ENCODE peak calls at places on chromosome 1, in eight cellular contexts. One of them, this sample, is unnamed.

GRCh38 chr1:205285391-205286101 is 36.0 kb downstream of the NUAK2 start:
- DNase-seq in WTC11: no peak
- DNase-seq in heart right ventricle: no peak
- DNase-seq in NB4: peak; percentile 60
- DNase-seq in neural crest cell: no peak
- DNase-seq in colonic mucosa: no peak
- DNase-seq in Peyer's patch: no peak
- DNase-seq in left ventricle myocardium inferior: no peak
- DNase-seq in this sample: no peak

GRCh38 chr1:112702420-112703261 is 4.3 kb downstream of the RHOC start:
- DNase-seq in Peyer's patch: no peak
- DNase-seq in left ventricle myocardium inferior: no peak
- DNase-seq in NB4: no peak
- DNase-seq in neural crest cell: no peak
- DNase-seq in colonic mucosa: no peak
- DNase-seq in heart right ventricle: no peak
- DNase-seq in WTC11: no peak
- DNase-seq in this sample: no peak

GRCh38 chr1:155455588-155456195 is 106.9 kb downstream of the ASH1L start:
- DNase-seq in NB4: no peak
- DNase-seq in neural crest cell: no peak
- DNase-seq in Peyer's patch: no peak
- DNase-seq in heart right ventricle: no peak
- DNase-seq in colonic mucosa: no peak
- DNase-seq in WTC11: no peak
- DNase-seq in left ventricle myocardium inferior: no peak
- DNase-seq in this sample: no peak

GRCh38 chr1:89516055-89516454 is 8.6 kb upstream of the LRRC8B start:
- DNase-seq in left ventricle myocardium inferior: no peak
- DNase-seq in NB4: peak; percentile 79
- DNase-seq in WTC11: no peak
- DNase-seq in Peyer's patch: no peak
- DNase-seq in neural crest cell: no peak
- DNase-seq in colonic mucosa: no peak
- DNase-seq in heart right ventricle: no peak
- DNase-seq in this sample: peak; percentile 12

GRCh38 chr1:57512386-57512785 is 88.5 kb upstream of the DAB1 start:
- DNase-seq in NB4: no peak
- DNase-seq in left ventricle myocardium inferior: no peak
- DNase-seq in colonic mucosa: no peak
- DNase-seq in neural crest cell: no peak
- DNase-seq in WTC11: no peak
- DNase-seq in Peyer's patch: no peak
- DNase-seq in heart right ventricle: no peak
- DNase-seq in this sample: no peak

GRCh38 chr1:109255673-109256072 is 6.3 kb downstream of the CELSR2 start:
- DNase-seq in NB4: no peak
- DNase-seq in colonic mucosa: no peak
- DNase-seq in left ventricle myocardium inferior: no peak
- DNase-seq in heart right ventricle: no peak
- DNase-seq in Peyer's patch: no peak
- DNase-seq in neural crest cell: no peak
- DNase-seq in WTC11: no peak
- DNase-seq in this sample: no peak

GRCh38 chr1:232283864-232284263 is 346.1 kb downstream of the SIPA1L2 start:
- DNase-seq in heart right ventricle: no peak
- DNase-seq in neural crest cell: no peak
- DNase-seq in WTC11: no peak
- DNase-seq in Peyer's patch: no peak
- DNase-seq in left ventricle myocardium inferior: no peak
- DNase-seq in NB4: peak; percentile 89
- DNase-seq in colonic mucosa: no peak
- DNase-seq in this sample: peak; percentile 43

GRCh38 chr1:2556277-2557145 is at the start of gene TNFRSF14:
- DNase-seq in colonic mucosa: peak; percentile 84
- DNase-seq in left ventricle myocardium inferior: no peak
- DNase-seq in NB4: peak; percentile 79
- DNase-seq in Peyer's patch: peak; percentile 87
- DNase-seq in neural crest cell: no peak
- DNase-seq in WTC11: no peak
- DNase-seq in heart right ventricle: peak; percentile 55
- DNase-seq in this sample: peak; percentile 66

GRCh38 chr1:178150610-178151009 is 56.7 kb downstream of the RASAL2 start:
- DNase-seq in left ventricle myocardium inferior: no peak
- DNase-seq in NB4: no peak
- DNase-seq in colonic mucosa: no peak
- DNase-seq in WTC11: no peak
- DNase-seq in heart right ventricle: no peak
- DNase-seq in Peyer's patch: no peak
- DNase-seq in neural crest cell: no peak
- DNase-seq in this sample: no peak

GRCh38 chr1:94757931-94758330 is 62.2 kb upstream of the SLC44A3 start:
- DNase-seq in heart right ventricle: peak; percentile 52
- DNase-seq in NB4: no peak
- DNase-seq in left ventricle myocardium inferior: peak; percentile 55
- DNase-seq in WTC11: peak; percentile 23
- DNase-seq in Peyer's patch: no peak
- DNase-seq in neural crest cell: no peak
- DNase-seq in colonic mucosa: no peak
- DNase-seq in this sample: no peak

GRCh38 chr1:82091274-82091673 is 290.5 kb downstream of the ADGRL2 start:
- DNase-seq in heart right ventricle: no peak
- DNase-seq in neural crest cell: no peak
- DNase-seq in Peyer's patch: no peak
- DNase-seq in left ventricle myocardium inferior: no peak
- DNase-seq in WTC11: no peak
- DNase-seq in NB4: no peak
- DNase-seq in colonic mucosa: no peak
- DNase-seq in this sample: no peak

GRCh38 chr1:82086739-82087138 is 286.0 kb downstream of the ADGRL2 start:
- DNase-seq in WTC11: no peak
- DNase-seq in heart right ventricle: no peak
- DNase-seq in Peyer's patch: no peak
- DNase-seq in left ventricle myocardium inferior: no peak
- DNase-seq in colonic mucosa: no peak
- DNase-seq in NB4: no peak
- DNase-seq in neural crest cell: no peak
- DNase-seq in this sample: no peak

GRCh38 chr1:82094136-82094535 is 293.4 kb downstream of the ADGRL2 start:
- DNase-seq in Peyer's patch: no peak
- DNase-seq in neural crest cell: no peak
- DNase-seq in left ventricle myocardium inferior: no peak
- DNase-seq in NB4: no peak
- DNase-seq in heart right ventricle: no peak
- DNase-seq in WTC11: no peak
- DNase-seq in colonic mucosa: no peak
- DNase-seq in this sample: no peak

GRCh38 chr1:82090104-82090503 is 289.4 kb downstream of the ADGRL2 start:
- DNase-seq in heart right ventricle: no peak
- DNase-seq in Peyer's patch: no peak
- DNase-seq in left ventricle myocardium inferior: no peak
- DNase-seq in WTC11: no peak
- DNase-seq in neural crest cell: no peak
- DNase-seq in NB4: no peak
- DNase-seq in colonic mucosa: no peak
- DNase-seq in this sample: no peak

GRCh38 chr1:82091729-82092128 is 291.0 kb downstream of the ADGRL2 start:
- DNase-seq in left ventricle myocardium inferior: no peak
- DNase-seq in Peyer's patch: no peak
- DNase-seq in WTC11: no peak
- DNase-seq in NB4: peak; percentile 2
- DNase-seq in heart right ventricle: no peak
- DNase-seq in colonic mucosa: no peak
- DNase-seq in neural crest cell: no peak
- DNase-seq in this sample: no peak
- TF ChIP-seq CTCF in left ventricle myocardium inferior: no peak
- TF ChIP-seq CTCF in Peyer's patch: no peak
- TF ChIP-seq CTCF in WTC11: no peak
- TF ChIP-seq CTCF in NB4: no peak
- TF ChIP-seq CTCF in heart right ventricle: no peak
- TF ChIP-seq CTCF in colonic mucosa: no peak
- TF ChIP-seq CTCF in neural crest cell: no peak
- TF ChIP-seq CTCF in this sample: no peak

GRCh38 chr1:228394571-228395394 is 11.9 kb downstream of the TRIM11 start:
- DNase-seq in WTC11: no peak
- DNase-seq in neural crest cell: no peak
- DNase-seq in left ventricle myocardium inferior: no peak
- DNase-seq in Peyer's patch: peak; percentile 43
- DNase-seq in NB4: no peak
- DNase-seq in heart right ventricle: peak; percentile 22
- DNase-seq in colonic mucosa: no peak
- DNase-seq in this sample: no peak

GRCh38 chr1:228393811-228394570 is 12.6 kb downstream of the TRIM11 start:
- DNase-seq in colonic mucosa: no peak
- DNase-seq in neural crest cell: no peak
- DNase-seq in Peyer's patch: peak; percentile 49
- DNase-seq in heart right ventricle: no peak
- DNase-seq in NB4: no peak
- DNase-seq in left ventricle myocardium inferior: no peak
- DNase-seq in WTC11: no peak
- DNase-seq in this sample: no peak

GRCh38 chr1:228392111-228392936 is 14.3 kb downstream of the TRIM11 start:
- DNase-seq in colonic mucosa: no peak
- DNase-seq in Peyer's patch: peak; percentile 24
- DNase-seq in left ventricle myocardium inferior: no peak
- DNase-seq in heart right ventricle: no peak
- DNase-seq in WTC11: no peak
- DNase-seq in NB4: peak; percentile 92
- DNase-seq in neural crest cell: no peak
- DNase-seq in this sample: no peak

GRCh38 chr1:228391411-228392020 is 15.1 kb downstream of the TRIM11 start:
- DNase-seq in heart right ventricle: peak; percentile 7
- DNase-seq in left ventricle myocardium inferior: no peak
- DNase-seq in neural crest cell: no peak
- DNase-seq in colonic mucosa: no peak
- DNase-seq in NB4: no peak
- DNase-seq in WTC11: no peak
- DNase-seq in Peyer's patch: peak; percentile 37
- DNase-seq in this sample: no peak

DNA sequence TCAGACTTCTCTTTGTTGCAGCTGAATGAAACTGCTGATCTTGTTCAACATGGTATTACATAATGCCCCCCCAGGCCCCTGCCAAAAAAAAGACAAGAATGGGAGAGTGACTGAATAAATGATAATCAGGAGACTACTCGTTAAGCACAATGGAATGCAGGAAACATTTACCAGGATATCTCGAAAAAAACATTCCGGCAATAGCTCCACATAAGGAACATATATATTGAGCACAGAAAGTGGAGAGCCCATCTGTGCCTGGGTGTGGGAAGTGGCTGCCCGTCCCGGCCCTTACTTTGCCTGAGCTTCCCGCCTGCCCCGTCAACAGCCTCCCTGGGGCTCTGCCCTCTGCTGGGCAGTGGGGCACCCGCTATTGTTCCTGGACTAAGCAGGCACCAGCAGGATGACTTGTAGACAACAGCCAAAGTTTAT is 13.4 kb downstream of the TRIM11 start:
- DNase-seq in Peyer's patch: peak; percentile 62
- DNase-seq in heart right ventricle: peak; percentile 60
- DNase-seq in colonic mucosa: no peak
- DNase-seq in NB4: peak; percentile 54
- DNase-seq in left ventricle myocardium inferior: peak; percentile 58
- DNase-seq in WTC11: no peak
- DNase-seq in neural crest cell: no peak
- DNase-seq in this sample: no peak
- TF ChIP-seq CTCF in Peyer's patch: peak; percentile 47
- TF ChIP-seq CTCF in heart right ventricle: peak; percentile 67
- TF ChIP-seq CTCF in colonic mucosa: peak; percentile 35
- TF ChIP-seq CTCF in NB4: peak; percentile 60
- TF ChIP-seq CTCF in left ventricle myocardium inferior: peak; percentile 72
- TF ChIP-seq CTCF in WTC11: no peak
- TF ChIP-seq CTCF in neural crest cell: peak; percentile 37
- TF ChIP-seq CTCF in this sample: peak; percentile 29

DNA sequence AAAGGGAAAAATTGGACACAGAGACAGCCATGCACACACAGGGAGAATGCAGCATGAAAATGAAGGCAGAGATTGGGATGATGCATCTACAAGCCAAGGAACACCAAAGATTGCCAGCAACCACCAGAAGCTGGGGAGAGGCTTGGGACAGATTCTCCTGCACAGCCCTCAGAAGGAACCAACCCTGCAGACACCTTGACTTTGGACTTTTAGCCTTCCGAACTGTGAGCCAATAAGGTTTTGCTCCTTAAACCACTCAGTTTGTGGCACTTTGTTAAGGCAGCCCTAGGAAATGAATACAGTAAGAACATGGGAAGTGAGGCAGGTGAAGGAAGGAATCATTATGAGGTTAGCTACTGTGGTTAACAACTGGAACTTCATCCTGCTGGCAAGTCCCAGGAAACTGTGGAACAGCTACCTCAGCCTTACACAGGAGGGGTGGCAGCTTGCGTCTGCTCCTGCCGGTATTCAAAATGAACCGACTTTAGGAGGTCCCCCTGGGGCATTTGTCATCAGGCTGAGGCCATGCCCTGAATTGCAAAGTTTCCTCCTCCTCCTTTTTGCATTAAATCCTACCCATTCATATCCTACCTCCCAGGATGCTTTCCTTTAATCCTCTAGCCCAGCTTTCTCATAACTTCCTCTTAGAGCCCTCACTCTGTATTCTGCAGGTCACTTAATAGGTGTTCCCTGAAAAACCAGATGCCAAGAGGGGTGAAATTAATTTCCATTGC is 15.4 kb downstream of the CD247 start:
- DNase-seq in neural crest cell: no peak
- DNase-seq in left ventricle myocardium inferior: no peak
- DNase-seq in WTC11: no peak
- DNase-seq in colonic mucosa: no peak
- DNase-seq in heart right ventricle: no peak
- DNase-seq in Peyer's patch: no peak
- DNase-seq in NB4: no peak
- DNase-seq in this sample: no peak
- TF ChIP-seq CTCF in neural crest cell: no peak
- TF ChIP-seq CTCF in left ventricle myocardium inferior: no peak
- TF ChIP-seq CTCF in WTC11: no peak
- TF ChIP-seq CTCF in colonic mucosa: no peak
- TF ChIP-seq CTCF in heart right ventricle: no peak
- TF ChIP-seq CTCF in Peyer's patch: no peak
- TF ChIP-seq CTCF in NB4: no peak
- TF ChIP-seq CTCF in this sample: no peak

DNA sequence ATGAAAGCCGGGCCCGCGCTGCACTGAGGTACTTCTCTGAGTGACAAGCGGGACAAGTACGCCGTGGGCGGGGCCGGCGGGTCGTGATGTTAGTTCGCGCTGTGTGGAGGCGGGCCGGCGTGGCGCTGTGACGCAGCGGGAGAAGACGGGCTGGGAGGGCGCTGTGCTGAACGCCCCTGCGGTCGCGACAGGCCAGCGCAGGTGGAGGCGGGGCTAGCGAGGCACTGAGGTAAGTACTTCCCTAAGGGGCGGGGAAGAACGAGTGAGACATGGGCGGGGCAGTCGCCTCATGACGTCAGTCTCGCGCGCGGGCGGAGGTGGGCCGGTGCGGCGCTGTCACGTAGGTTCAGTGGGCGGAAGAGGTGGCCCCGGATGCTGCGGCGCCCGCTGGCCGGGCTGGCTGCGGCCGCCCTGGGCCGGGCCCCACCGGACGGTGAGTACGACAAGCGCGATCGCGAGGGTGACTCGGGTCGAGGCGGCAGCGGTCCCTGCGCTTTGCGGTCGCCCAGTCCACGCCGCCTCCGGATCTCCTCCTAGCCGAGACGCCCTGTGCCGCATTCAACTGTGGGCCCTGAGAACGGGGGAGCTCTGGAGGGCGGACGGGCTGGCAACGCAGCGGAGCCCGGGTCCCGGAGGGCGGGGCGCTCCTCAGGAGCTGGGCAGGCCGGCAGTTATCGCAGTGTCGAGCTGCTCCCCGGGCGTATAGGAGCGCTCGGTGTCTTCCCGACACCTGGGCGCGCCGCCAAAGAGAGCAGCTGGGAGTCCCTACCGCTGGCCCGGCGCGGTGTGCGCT is at the start of gene GUK1:
- DNase-seq in NB4: peak; percentile 100
- DNase-seq in left ventricle myocardium inferior: peak; percentile 100
- DNase-seq in colonic mucosa: peak; percentile 100
- DNase-seq in heart right ventricle: peak; percentile 100
- DNase-seq in Peyer's patch: peak; percentile 100
- DNase-seq in neural crest cell: peak; percentile 98
- DNase-seq in WTC11: peak; percentile 100
- DNase-seq in this sample: peak; percentile 100
- TF ChIP-seq CTCF in NB4: no peak
- TF ChIP-seq CTCF in left ventricle myocardium inferior: peak; percentile 56
- TF ChIP-seq CTCF in colonic mucosa: no peak
- TF ChIP-seq CTCF in heart right ventricle: peak; percentile 41
- TF ChIP-seq CTCF in Peyer's patch: peak; percentile 54
- TF ChIP-seq CTCF in neural crest cell: peak; percentile 45
- TF ChIP-seq CTCF in WTC11: no peak
- TF ChIP-seq CTCF in this sample: no peak

This sample was measured in hepatocyte.